ENCODE peak calls at places on chromosomes 12 and 14, in ten cellular contexts. One of them, this sample, is unnamed.

GRCh38 chr12:12839003-12839395 is 25.9 kb downstream of the DDX47 start:
- DNase-seq in mucosa of descending colon: no peak
- DNase-seq in skeletal muscle cell: no peak
- DNase-seq in ovary: no peak
- DNase-seq in BJ: no peak
- DNase-seq in retinal pigment epithelial cell: no peak
- DNase-seq in SJSA1: no peak
- DNase-seq in AG10803: no peak
- DNase-seq in A549: no peak
- DNase-seq in bronchial epithelial cell: no peak
- DNase-seq in this sample: no peak

GRCh38 chr14:92987148-92987570 is 64.2 kb downstream of the CHGA start:
- DNase-seq in mucosa of descending colon: no peak
- DNase-seq in SJSA1: no peak
- DNase-seq in skeletal muscle cell: no peak
- DNase-seq in AG10803: no peak
- DNase-seq in bronchial epithelial cell: no peak
- DNase-seq in A549: no peak
- DNase-seq in retinal pigment epithelial cell: no peak
- DNase-seq in BJ: no peak
- DNase-seq in ovary: peak; percentile 19
- DNase-seq in this sample: no peak

GRCh38 chr14:73311710-73312035 is 74.4 kb downstream of the PAPLN start:
- DNase-seq in skeletal muscle cell: no peak
- DNase-seq in BJ: no peak
- DNase-seq in mucosa of descending colon: no peak
- DNase-seq in retinal pigment epithelial cell: no peak
- DNase-seq in bronchial epithelial cell: no peak
- DNase-seq in AG10803: no peak
- DNase-seq in ovary: no peak
- DNase-seq in A549: no peak
- DNase-seq in SJSA1: no peak
- DNase-seq in this sample: no peak

GRCh38 chr12:87155616-87156015 is 873.6 kb downstream of the C12orf50 start:
- DNase-seq in bronchial epithelial cell: peak; percentile 64
- DNase-seq in retinal pigment epithelial cell: no peak
- DNase-seq in skeletal muscle cell: peak; percentile 66
- DNase-seq in ovary: no peak
- DNase-seq in BJ: no peak
- DNase-seq in AG10803: peak; percentile 73
- DNase-seq in mucosa of descending colon: no peak
- DNase-seq in SJSA1: no peak
- DNase-seq in A549: no peak
- DNase-seq in this sample: peak; percentile 72

GRCh38 chr12:94055528-94055927 is 92.8 kb upstream of the PLXNC1 start:
- DNase-seq in skeletal muscle cell: no peak
- DNase-seq in retinal pigment epithelial cell: no peak
- DNase-seq in AG10803: no peak
- DNase-seq in A549: no peak
- DNase-seq in BJ: no peak
- DNase-seq in bronchial epithelial cell: no peak
- DNase-seq in SJSA1: no peak
- DNase-seq in ovary: no peak
- DNase-seq in mucosa of descending colon: no peak
- DNase-seq in this sample: no peak

GRCh38 chr12:2273288-2273687 is 220.5 kb downstream of the CACNA1C start:
- DNase-seq in SJSA1: no peak
- DNase-seq in mucosa of descending colon: no peak
- DNase-seq in BJ: no peak
- DNase-seq in ovary: no peak
- DNase-seq in bronchial epithelial cell: no peak
- DNase-seq in skeletal muscle cell: no peak
- DNase-seq in retinal pigment epithelial cell: no peak
- DNase-seq in AG10803: peak; percentile 80
- DNase-seq in A549: no peak
- DNase-seq in this sample: peak; percentile 80

GRCh38 chr12:86158956-86159355 is 97.2 kb downstream of the MGAT4C start:
- DNase-seq in mucosa of descending colon: no peak
- DNase-seq in SJSA1: no peak
- DNase-seq in AG10803: no peak
- DNase-seq in retinal pigment epithelial cell: no peak
- DNase-seq in A549: no peak
- DNase-seq in ovary: no peak
- DNase-seq in bronchial epithelial cell: peak; percentile 47
- DNase-seq in BJ: no peak
- DNase-seq in skeletal muscle cell: no peak
- DNase-seq in this sample: no peak

GRCh38 chr14:75884198-75884611 is 97.6 kb downstream of the TGFB3 start:
- DNase-seq in A549: no peak
- DNase-seq in BJ: peak; percentile 62
- DNase-seq in AG10803: peak; percentile 92
- DNase-seq in retinal pigment epithelial cell: peak; percentile 79
- DNase-seq in skeletal muscle cell: peak; percentile 76
- DNase-seq in SJSA1: peak; percentile 56
- DNase-seq in mucosa of descending colon: no peak
- DNase-seq in bronchial epithelial cell: peak; percentile 37
- DNase-seq in ovary: no peak
- DNase-seq in this sample: peak; percentile 86

GRCh38 chr12:93785262-93786010 is 108.3 kb downstream of the CRADD start:
- DNase-seq in A549: peak; percentile 86
- DNase-seq in SJSA1: peak; percentile 91
- DNase-seq in ovary: peak; percentile 51
- DNase-seq in skeletal muscle cell: peak; percentile 93
- DNase-seq in mucosa of descending colon: no peak
- DNase-seq in bronchial epithelial cell: peak; percentile 94
- DNase-seq in retinal pigment epithelial cell: peak; percentile 68
- DNase-seq in AG10803: peak; percentile 96
- DNase-seq in BJ: no peak
- DNase-seq in this sample: peak; percentile 97

DNA sequence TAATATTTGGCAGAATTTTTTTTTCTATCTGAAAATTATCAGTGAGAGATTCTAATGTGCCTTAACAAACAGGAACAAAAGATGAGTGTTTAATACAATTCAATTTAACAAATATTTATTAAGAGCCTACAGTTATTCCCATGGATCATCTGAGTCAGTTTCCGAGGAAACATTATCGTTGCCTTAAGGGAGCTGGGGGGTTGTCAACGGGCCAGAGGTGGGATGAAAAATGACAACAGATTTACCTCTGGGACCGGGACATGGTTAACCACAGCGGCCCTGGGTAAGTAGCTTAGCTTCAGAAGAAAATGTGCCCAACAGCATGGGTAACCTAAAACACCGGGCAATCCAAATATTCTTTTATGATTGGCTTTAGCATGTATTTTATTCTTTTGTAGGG is 113.6 kb downstream of the DAD1 start:
- DNase-seq in retinal pigment epithelial cell: no peak
- DNase-seq in bronchial epithelial cell: no peak
- DNase-seq in A549: no peak
- DNase-seq in ovary: no peak
- DNase-seq in skeletal muscle cell: no peak
- DNase-seq in AG10803: no peak
- DNase-seq in SJSA1: no peak
- DNase-seq in BJ: no peak
- DNase-seq in mucosa of descending colon: no peak
- DNase-seq in this sample: no peak
- H3K4me3 ChIP-seq in retinal pigment epithelial cell: no peak overlapping the region
- H3K4me3 ChIP-seq in bronchial epithelial cell: no peak overlapping the region
- H3K4me3 ChIP-seq in A549: no peak overlapping the region
- H3K4me3 ChIP-seq in ovary: no peak overlapping the region
- H3K4me3 ChIP-seq in skeletal muscle cell: no peak overlapping the region
- H3K4me3 ChIP-seq in AG10803: no peak overlapping the region
- H3K4me3 ChIP-seq in SJSA1: no peak overlapping the region
- H3K4me3 ChIP-seq in BJ: no peak overlapping the region
- H3K4me3 ChIP-seq in mucosa of descending colon: no peak overlapping the region
- H3K4me3 ChIP-seq in this sample: no peak overlapping the region

DNA sequence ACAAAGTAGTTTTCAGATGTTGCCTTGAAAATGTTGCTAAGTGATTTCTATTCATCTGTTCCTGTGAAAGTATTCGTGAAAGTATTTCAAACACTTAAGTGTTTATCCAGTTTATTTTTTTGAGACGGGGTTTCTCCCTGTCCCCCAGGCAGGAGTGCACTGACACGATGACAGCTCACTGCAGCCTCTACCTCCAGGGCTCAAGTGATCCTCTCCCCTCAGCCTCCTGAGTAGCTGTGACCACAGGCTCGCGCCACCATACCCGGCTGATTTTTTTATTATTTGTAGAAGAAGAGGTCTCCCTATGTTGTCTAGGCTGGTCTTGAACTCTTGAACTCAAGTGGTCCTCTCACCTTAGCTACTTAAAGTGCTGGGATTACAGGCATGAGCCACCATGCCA is 1.7 kb downstream of the ZDHHC17 start:
- DNase-seq in retinal pigment epithelial cell: no peak
- DNase-seq in BJ: no peak
- DNase-seq in mucosa of descending colon: no peak
- DNase-seq in ovary: no peak
- DNase-seq in skeletal muscle cell: no peak
- DNase-seq in bronchial epithelial cell: no peak
- DNase-seq in A549: no peak
- DNase-seq in AG10803: peak; percentile 53
- DNase-seq in SJSA1: no peak
- DNase-seq in this sample: no peak
- H3K4me3 ChIP-seq in retinal pigment epithelial cell: peak overlapping the region; percentile 94
- H3K4me3 ChIP-seq in BJ: peak overlapping the region; percentile 79
- H3K4me3 ChIP-seq in mucosa of descending colon: no peak overlapping the region
- H3K4me3 ChIP-seq in ovary: peak overlapping the region; percentile 81
- H3K4me3 ChIP-seq in skeletal muscle cell: peak overlapping the region; percentile 80
- H3K4me3 ChIP-seq in bronchial epithelial cell: no peak overlapping the region
- H3K4me3 ChIP-seq in A549: no peak overlapping the region
- H3K4me3 ChIP-seq in AG10803: peak overlapping the region; percentile 94
- H3K4me3 ChIP-seq in SJSA1: no peak overlapping the region
- H3K4me3 ChIP-seq in this sample: peak overlapping the region; percentile 90

GRCh38 chr14:104499784-104500496 is 79.6 kb upstream of the C14orf180 start:
- DNase-seq in BJ: no peak
- DNase-seq in mucosa of descending colon: no peak
- DNase-seq in AG10803: no peak
- DNase-seq in ovary: no peak
- DNase-seq in A549: no peak
- DNase-seq in SJSA1: peak; percentile 25
- DNase-seq in skeletal muscle cell: no peak
- DNase-seq in retinal pigment epithelial cell: no peak
- DNase-seq in bronchial epithelial cell: no peak
- DNase-seq in this sample: no peak

GRCh38 chr14:104502060-104502459 is 77.5 kb upstream of the C14orf180 start:
- DNase-seq in retinal pigment epithelial cell: no peak
- DNase-seq in SJSA1: no peak
- DNase-seq in skeletal muscle cell: no peak
- DNase-seq in mucosa of descending colon: no peak
- DNase-seq in BJ: no peak
- DNase-seq in bronchial epithelial cell: no peak
- DNase-seq in AG10803: no peak
- DNase-seq in A549: no peak
- DNase-seq in ovary: no peak
- DNase-seq in this sample: no peak

GRCh38 chr14:104494483-104494882 is 85.1 kb upstream of the C14orf180 start:
- DNase-seq in skeletal muscle cell: no peak
- DNase-seq in AG10803: no peak
- DNase-seq in BJ: no peak
- DNase-seq in bronchial epithelial cell: no peak
- DNase-seq in retinal pigment epithelial cell: no peak
- DNase-seq in SJSA1: no peak
- DNase-seq in ovary: no peak
- DNase-seq in A549: no peak
- DNase-seq in mucosa of descending colon: no peak
- DNase-seq in this sample: no peak

GRCh38 chr14:104496095-104496494 is 83.5 kb upstream of the C14orf180 start:
- DNase-seq in bronchial epithelial cell: no peak
- DNase-seq in BJ: no peak
- DNase-seq in skeletal muscle cell: no peak
- DNase-seq in SJSA1: no peak
- DNase-seq in ovary: no peak
- DNase-seq in mucosa of descending colon: no peak
- DNase-seq in retinal pigment epithelial cell: no peak
- DNase-seq in AG10803: no peak
- DNase-seq in A549: no peak
- DNase-seq in this sample: no peak
- H3K4me3 ChIP-seq in bronchial epithelial cell: no peak overlapping the region
- H3K4me3 ChIP-seq in BJ: no peak overlapping the region
- H3K4me3 ChIP-seq in skeletal muscle cell: no peak overlapping the region
- H3K4me3 ChIP-seq in SJSA1: no peak overlapping the region
- H3K4me3 ChIP-seq in ovary: no peak overlapping the region
- H3K4me3 ChIP-seq in mucosa of descending colon: no peak overlapping the region
- H3K4me3 ChIP-seq in retinal pigment epithelial cell: no peak overlapping the region
- H3K4me3 ChIP-seq in AG10803: no peak overlapping the region
- H3K4me3 ChIP-seq in A549: no peak overlapping the region
- H3K4me3 ChIP-seq in this sample: no peak overlapping the region

DNA sequence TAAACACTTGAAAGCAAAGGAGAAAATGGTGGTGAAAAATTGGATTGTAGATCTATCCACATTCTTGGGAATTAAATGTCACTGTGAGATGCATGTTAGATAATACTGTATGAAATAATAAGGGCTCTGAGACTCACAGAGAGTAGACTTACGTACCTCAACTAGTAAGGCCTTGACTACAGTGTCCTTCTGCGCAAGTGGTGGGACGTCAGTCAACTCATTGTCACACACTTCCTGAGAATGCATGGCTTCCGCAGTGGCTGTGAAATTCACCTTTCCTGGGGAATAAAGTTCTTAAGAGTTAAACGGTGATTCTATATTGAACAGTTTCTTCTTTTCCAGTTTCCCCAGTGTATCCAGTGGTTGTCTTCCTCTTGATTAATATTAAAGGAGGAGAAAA is 32.6 kb upstream of the PZP start:
- DNase-seq in mucosa of descending colon: no peak
- DNase-seq in A549: no peak
- DNase-seq in bronchial epithelial cell: no peak
- DNase-seq in retinal pigment epithelial cell: no peak
- DNase-seq in AG10803: no peak
- DNase-seq in BJ: no peak
- DNase-seq in skeletal muscle cell: no peak
- DNase-seq in ovary: no peak
- DNase-seq in SJSA1: no peak
- DNase-seq in this sample: no peak
- H3K4me3 ChIP-seq in mucosa of descending colon: no peak overlapping the region
- H3K4me3 ChIP-seq in A549: no peak overlapping the region
- H3K4me3 ChIP-seq in bronchial epithelial cell: no peak overlapping the region
- H3K4me3 ChIP-seq in retinal pigment epithelial cell: no peak overlapping the region
- H3K4me3 ChIP-seq in AG10803: no peak overlapping the region
- H3K4me3 ChIP-seq in BJ: no peak overlapping the region
- H3K4me3 ChIP-seq in skeletal muscle cell: no peak overlapping the region
- H3K4me3 ChIP-seq in ovary: no peak overlapping the region
- H3K4me3 ChIP-seq in SJSA1: no peak overlapping the region
- H3K4me3 ChIP-seq in this sample: no peak overlapping the region

DNA sequence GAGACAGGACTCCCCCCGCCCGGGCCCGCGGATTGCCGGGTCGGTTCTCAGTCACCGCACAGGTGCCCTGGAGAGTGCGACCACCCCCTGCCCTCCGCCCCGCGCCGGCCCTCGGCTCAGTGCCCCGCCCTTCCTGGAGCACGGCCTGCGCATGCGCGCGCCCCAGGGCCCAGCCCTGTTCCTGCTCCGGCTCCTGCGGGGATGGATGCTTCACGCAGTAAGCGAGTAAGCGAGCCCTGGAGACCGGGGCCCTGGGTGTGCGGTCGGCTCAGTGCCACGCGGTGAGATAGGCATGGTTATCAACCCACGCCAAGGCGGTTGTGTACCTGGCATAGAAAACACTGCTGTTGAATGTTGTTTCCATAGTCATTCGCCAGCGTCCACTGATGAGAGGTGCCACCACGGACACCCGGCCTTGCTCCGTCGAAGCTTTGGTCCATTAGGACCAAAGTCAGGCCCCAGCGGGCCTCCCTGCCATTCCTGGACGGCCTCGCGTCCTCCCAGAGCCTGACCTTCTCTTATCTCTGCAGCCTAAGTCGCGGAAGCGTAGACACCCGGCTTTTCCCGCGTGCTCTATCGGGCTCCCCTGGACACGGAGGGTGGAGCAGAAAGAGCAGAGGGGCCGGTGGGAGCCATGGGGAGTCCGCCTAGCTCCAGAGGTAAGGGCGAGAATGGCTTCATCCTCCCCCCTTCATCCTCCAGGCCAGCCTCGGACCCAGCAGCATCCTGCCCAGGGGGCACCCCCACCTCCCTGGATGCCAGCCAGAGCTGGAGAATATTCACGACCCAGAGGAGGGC is 90.6 kb downstream of the PAPOLA start:
- DNase-seq in SJSA1: no peak
- DNase-seq in bronchial epithelial cell: peak; percentile 18
- DNase-seq in mucosa of descending colon: no peak
- DNase-seq in BJ: no peak
- DNase-seq in AG10803: peak; percentile 14
- DNase-seq in retinal pigment epithelial cell: no peak
- DNase-seq in A549: peak; percentile 89
- DNase-seq in skeletal muscle cell: no peak
- DNase-seq in ovary: no peak
- DNase-seq in this sample: peak; percentile 57
- H3K4me3 ChIP-seq in SJSA1: no peak overlapping the region
- H3K4me3 ChIP-seq in bronchial epithelial cell: peak overlapping the region; percentile 29
- H3K4me3 ChIP-seq in mucosa of descending colon: no peak overlapping the region
- H3K4me3 ChIP-seq in BJ: peak overlapping the region; percentile 40
- H3K4me3 ChIP-seq in AG10803: peak overlapping the region; percentile 54
- H3K4me3 ChIP-seq in retinal pigment epithelial cell: peak overlapping the region; percentile 51
- H3K4me3 ChIP-seq in A549: peak overlapping the region; percentile 54
- H3K4me3 ChIP-seq in skeletal muscle cell: peak overlapping the region; percentile 45
- H3K4me3 ChIP-seq in ovary: no peak overlapping the region
- H3K4me3 ChIP-seq in this sample: peak overlapping the region; percentile 56

This sample was measured in GM23248.